ENCODE peak calls at places on chromosomes 3 and 15, in six cellular contexts. U is H9, P is H1, N is IMR-90, Y is trophoblast cell, W is mesenchymal stem cell. M is an unnamed sample.

GRCh38 chr15:57153140-57153539 is 223.2 kb upstream of the CGNL1 start:
- DNase-seq in P (no peak), U (no peak), N (peak), Y (no peak), W (peak), M (no peak)

GRCh38 chr3:120683213-120683612 is 1.2 kb upstream of the HGD start:
- DNase-seq in U (no peak), N (peak), W (no peak), P (no peak), Y (no peak), M (no peak)

GRCh38 chr3:105367063-105367405 is 325 bp downstream of the ALCAM start:
- DNase-seq in N (no peak), W (peak), P (no peak), Y (no peak), U (peak), M (no peak)

GRCh38 chr3:98109789-98110188 is 20.7 kb upstream of the OR5H1 start:
- DNase-seq in P (no peak), U (no peak), N (no peak), W (no peak), Y (no peak), M (no peak)

GRCh38 chr3:179706233-179706632 is 53.4 kb downstream of the USP13 start:
- DNase-seq in U (no peak), W (peak), N (peak), P (no peak), Y (no peak), M (no peak)

GRCh38 chr3:63067999-63068645 is 192.9 kb upstream of the CADPS start:
- DNase-seq in W (peak), P (peak), N (peak), U (no peak), Y (peak), M (peak)

GRCh38 chr15:74130089-74130848 is at the start of gene ISLR2:
- DNase-seq in N (no peak), P (no peak), Y (no peak), W (no peak), U (no peak), M (no peak)

GRCh38 chr3:183046883-183047282 is 52.4 kb downstream of the MCCC1 start:
- DNase-seq in N (no peak), P (no peak), U (no peak), W (no peak), Y (no peak), M (no peak)

GRCh38 chr3:143885803-143886427 is 37.6 kb upstream of the SLC9A9 start:
- DNase-seq in U (peak), W (peak), Y (no peak), N (peak), P (no peak), M (no peak)

GRCh38 chr3:41234823-41235722 is 35.8 kb downstream of the CTNNB1 start:
- DNase-seq in N (peak), Y (no peak), U (no peak), W (no peak), P (no peak), M (no peak)

GRCh38 chr3:190225186-190225692 is 97.0 kb downstream of the CLDN1 start:
- DNase-seq in W (peak), P (no peak), N (peak), U (no peak), Y (no peak), M (peak)

GRCh38 chr3:190384241-190384863 is 3.6 kb upstream of the CLDN16 start:
- DNase-seq in Y (peak), W (peak), U (peak), P (no peak), N (peak), M (no peak)

GRCh38 chr3:67648701-67649100 is 5.7 kb downstream of the SUCLG2 start:
- DNase-seq in W (peak), P (no peak), Y (no peak), N (peak), U (no peak), M (no peak)

GRCh38 chr15:25054943-25055342 is 100.2 kb downstream of the SNRPN start:
- DNase-seq in W (no peak), U (peak), Y (no peak), P (no peak), N (no peak), M (no peak)

DNA sequence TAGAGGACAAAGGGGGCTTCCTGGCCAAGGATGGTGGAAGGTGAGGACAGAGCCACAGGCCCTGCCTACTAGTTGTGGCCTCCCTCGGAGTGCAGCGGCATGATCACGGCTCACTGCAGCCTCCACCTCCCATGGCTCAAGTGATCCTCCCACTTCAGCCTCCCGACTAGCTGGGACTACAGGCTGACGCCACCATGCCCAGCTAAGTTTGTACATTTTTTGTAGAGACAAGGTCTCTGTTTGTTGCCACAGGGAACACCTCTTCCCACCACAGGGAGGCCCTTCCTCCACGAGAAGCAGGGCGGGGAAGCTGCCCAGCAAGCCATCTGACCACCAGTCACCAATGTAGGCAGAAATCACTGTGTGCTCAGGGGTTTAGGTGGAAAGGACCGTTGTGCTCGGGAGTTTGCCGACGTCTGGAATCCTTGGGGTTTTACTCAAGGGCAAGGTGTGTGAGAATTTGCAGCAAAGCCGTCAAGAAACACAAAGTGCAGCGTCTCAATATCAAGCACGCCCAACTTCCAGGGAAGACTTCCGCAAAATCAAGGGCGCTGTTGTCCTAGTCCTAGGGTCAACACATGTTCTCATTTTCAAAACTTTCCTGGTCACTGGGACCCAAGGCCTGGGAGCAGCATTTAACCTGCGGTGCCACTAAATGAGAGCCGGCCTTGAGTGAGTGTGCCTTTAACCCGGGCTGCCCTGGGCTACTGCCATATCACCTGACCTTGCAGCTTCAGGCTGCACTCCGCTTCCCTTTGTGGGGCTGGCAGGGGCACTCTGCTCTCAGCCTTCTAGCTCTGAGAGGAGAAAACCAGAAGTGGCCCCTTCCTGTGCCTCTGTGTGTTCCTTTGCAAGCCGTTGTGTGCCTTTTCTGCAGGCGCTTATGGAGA is 65.7 kb downstream of the SLC12A8 start:
- DNase-seq in Y (no peak), W (no peak), U (no peak), N (no peak), P (no peak), M (no peak)
- H2AK5ac ChIP-seq in Y (no peak), W (no peak), U (no peak), N (peak), P (peak), M (no peak)

GRCh38 chr3:114424337-114424736 is 130.5 kb downstream of the TIGIT start:
- DNase-seq in N (no peak), P (no peak), W (no peak), Y (no peak), U (no peak), M (no peak)

GRCh38 chr3:114432356-114432755 is 138.5 kb downstream of the TIGIT start:
- DNase-seq in W (no peak), Y (no peak), N (no peak), U (no peak), P (no peak), M (no peak)

GRCh38 chr3:114428173-114428606 is 134.4 kb downstream of the TIGIT start:
- DNase-seq in P (no peak), U (no peak), Y (no peak), W (no peak), N (no peak), M (no peak)

GRCh38 chr3:114427407-114428172 is 133.8 kb downstream of the TIGIT start:
- DNase-seq in Y (no peak), W (no peak), N (no peak), U (no peak), P (no peak), M (no peak)
- H4K91ac ChIP-seq in Y (no peak), W (no peak), N (no peak), U (no peak), P (no peak), M (no peak)

DNA sequence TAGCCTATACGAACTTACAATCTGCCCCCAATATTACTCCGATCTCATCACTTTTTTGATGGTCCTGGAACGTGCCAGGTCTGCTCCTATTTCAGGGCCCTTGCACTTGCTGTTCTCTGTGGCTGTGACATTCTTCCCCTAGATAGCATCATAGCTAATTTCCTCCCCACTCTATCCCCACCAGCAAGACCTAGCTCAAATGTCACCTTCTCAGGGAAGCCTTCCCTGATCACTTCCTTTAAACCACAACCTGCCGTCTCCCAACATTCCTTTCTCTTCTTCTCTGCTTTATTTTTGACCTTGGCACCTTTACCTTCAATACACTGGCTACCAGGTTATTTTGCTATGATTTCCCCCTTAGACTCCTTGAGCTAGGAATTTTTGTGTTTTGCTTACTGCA is 5.3 kb upstream of the SMAD6 start:
- DNase-seq in U (no peak), N (no peak), W (no peak), Y (no peak), P (no peak), M (no peak)
- H2AK5ac ChIP-seq in U (no peak), N (no peak), W (no peak), Y (no peak), P (no peak), M (no peak)

GRCh38 chr3:34687671-34688070 is 889.2 kb downstream of the PDCD6IP start:
- DNase-seq in U (no peak), Y (no peak), P (no peak), W (no peak), N (no peak), M (no peak)
- H4K91ac ChIP-seq in U (no peak), Y (no peak), P (no peak), W (no peak), N (no peak), M (no peak)

GRCh38 chr15:90262426-90262825 is 3.0 kb upstream of the NGRN start:
- DNase-seq in P (no peak), Y (no peak), W (no peak), U (no peak), N (no peak), M (no peak)

GRCh38 chr15:90266485-90266884 is 1.0 kb downstream of the NGRN start:
- DNase-seq in P (no peak), Y (no peak), W (peak), U (no peak), N (peak), M (no peak)

GRCh38 chr15:90265271-90266060 is at the start of gene NGRN:
- DNase-seq in N (peak), U (peak), Y (peak), W (peak), P (peak), M (peak)

GRCh38 chr15:90266061-90266431 is 574 bp downstream of the NGRN start:
- DNase-seq in U (no peak), N (peak), Y (peak), W (no peak), P (peak), M (no peak)

GRCh38 chr15:90264649-90265048 is 823 bp upstream of the NGRN start:
- DNase-seq in U (no peak), W (no peak), N (no peak), Y (no peak), P (no peak), M (no peak)
- H2AK5ac ChIP-seq in U (no peak), W (no peak), N (peak), Y (peak), P (peak), M (peak)

GRCh38 chr15:36914962-36915808 is 185.2 kb downstream of the MEIS2 start:
- DNase-seq in N (no peak), P (no peak), U (no peak), W (peak), Y (no peak), M (no peak)
- H4K91ac ChIP-seq in N (no peak), P (no peak), U (no peak), W (peak), Y (no peak), M (no peak)

M was measured in neuronal stem cell.